ENCODE peak calls at places on chromosomes 5 and 9, in six cellular contexts. One of them, this sample, is unnamed.

GRCh38 chr9:36970007-36970888 is 63.8 kb downstream of the PAX5 start:
- DNase-seq in SK-N-SH: no peak
- DNase-seq in A549: no peak
- DNase-seq in HepG2: no peak
- DNase-seq in K562: no peak
- DNase-seq in IMR-90: no peak
- DNase-seq in this sample: no peak

GRCh38 chr5:7886849-7887460 is 18.0 kb downstream of the MTRR start:
- DNase-seq in A549: peak
- DNase-seq in IMR-90: peak
- DNase-seq in SK-N-SH: peak
- DNase-seq in HepG2: peak
- DNase-seq in K562: peak
- DNase-seq in this sample: peak

GRCh38 chr9:121261107-121261460 is 6.9 kb upstream of the GSN start:
- DNase-seq in HepG2: no peak
- DNase-seq in SK-N-SH: peak
- DNase-seq in IMR-90: no peak
- DNase-seq in A549: no peak
- DNase-seq in K562: no peak
- DNase-seq in this sample: no peak

GRCh38 chr5:114238771-114239313 is 123.0 kb upstream of the KCNN2 start:
- DNase-seq in A549: no peak
- DNase-seq in HepG2: no peak
- DNase-seq in K562: no peak
- DNase-seq in SK-N-SH: no peak
- DNase-seq in IMR-90: peak
- DNase-seq in this sample: no peak

GRCh38 chr5:95900383-95900958 is 61.2 kb downstream of the ELL2 start:
- DNase-seq in SK-N-SH: peak
- DNase-seq in HepG2: no peak
- DNase-seq in A549: no peak
- DNase-seq in K562: no peak
- DNase-seq in IMR-90: peak
- DNase-seq in this sample: no peak

GRCh38 chr9:84230355-84231136 is 110.0 kb downstream of the SLC28A3 start:
- DNase-seq in K562: no peak
- DNase-seq in A549: no peak
- DNase-seq in SK-N-SH: no peak
- DNase-seq in IMR-90: peak
- DNase-seq in HepG2: no peak
- DNase-seq in this sample: no peak

GRCh38 chr5:107765685-107766063 is 94.9 kb upstream of the EFNA5 start:
- DNase-seq in SK-N-SH: no peak
- DNase-seq in IMR-90: no peak
- DNase-seq in HepG2: no peak
- DNase-seq in A549: no peak
- DNase-seq in K562: no peak
- DNase-seq in this sample: no peak

GRCh38 chr5:1319436-1320343 is 24.8 kb upstream of the TERT start:
- DNase-seq in IMR-90: no peak
- DNase-seq in SK-N-SH: no peak
- DNase-seq in K562: no peak
- DNase-seq in A549: no peak
- DNase-seq in HepG2: no peak
- DNase-seq in this sample: no peak

GRCh38 chr5:132211787-132212186 is 15.9 kb downstream of the P4HA2 start:
- DNase-seq in SK-N-SH: no peak
- DNase-seq in A549: no peak
- DNase-seq in K562: no peak
- DNase-seq in IMR-90: no peak
- DNase-seq in HepG2: no peak
- DNase-seq in this sample: no peak

GRCh38 chr9:105475302-105475701 is 27.5 kb downstream of the FSD1L start:
- DNase-seq in HepG2: peak
- DNase-seq in SK-N-SH: no peak
- DNase-seq in IMR-90: peak
- DNase-seq in A549: no peak
- DNase-seq in K562: peak
- DNase-seq in this sample: no peak

DNA sequence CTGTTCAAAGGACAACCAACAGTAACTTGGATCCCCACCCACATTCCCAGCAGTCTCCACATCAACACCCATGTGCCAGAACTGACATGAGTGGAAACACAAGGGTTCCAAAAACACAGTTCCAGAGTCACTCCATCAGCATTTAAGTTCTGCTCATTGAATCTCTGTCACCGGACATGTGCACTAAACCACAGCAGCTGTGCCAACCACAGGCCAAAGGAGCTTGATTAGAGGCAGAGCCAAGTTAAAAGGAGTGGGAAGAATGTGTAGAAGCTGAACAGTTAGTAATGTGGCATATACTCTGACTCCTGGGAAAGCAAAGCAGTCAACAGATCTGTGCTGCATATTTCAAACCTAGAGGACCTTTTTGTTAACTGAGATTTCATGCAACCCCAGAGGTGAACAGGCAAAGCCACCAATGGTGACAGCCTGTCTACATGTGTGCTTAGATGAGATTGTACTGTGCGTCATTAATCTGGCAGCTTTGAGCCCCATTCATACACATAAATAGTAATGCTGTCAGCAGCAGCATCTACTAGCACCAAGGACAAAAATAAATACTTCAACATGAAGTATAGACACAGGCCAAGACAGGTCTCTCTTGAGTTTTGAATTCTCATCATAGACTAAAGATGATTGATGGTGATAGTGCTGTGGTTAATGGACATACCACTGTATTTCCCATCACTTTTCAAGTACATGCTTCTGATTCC is 16.4 kb upstream of the FST start:
- DNase-seq in IMR-90: peak
- DNase-seq in HepG2: no peak
- DNase-seq in K562: no peak
- DNase-seq in A549: no peak
- DNase-seq in SK-N-SH: no peak
- DNase-seq in this sample: no peak
- TF ChIP-seq RAD21 in IMR-90: no peak
- TF ChIP-seq RAD21 in HepG2: no peak
- TF ChIP-seq RAD21 in K562: no peak
- TF ChIP-seq RAD21 in A549: no peak
- TF ChIP-seq RAD21 in SK-N-SH: no peak
- TF ChIP-seq RAD21 in this sample: no peak

GRCh38 chr9:91159664-91160121 is 202.0 kb downstream of the AUH start:
- DNase-seq in SK-N-SH: no peak
- DNase-seq in A549: no peak
- DNase-seq in IMR-90: no peak
- DNase-seq in HepG2: no peak
- DNase-seq in K562: no peak
- DNase-seq in this sample: no peak
- H3K4me3 ChIP-seq in SK-N-SH: no peak
- H3K4me3 ChIP-seq in A549: no peak
- H3K4me3 ChIP-seq in IMR-90: no peak
- H3K4me3 ChIP-seq in HepG2: no peak
- H3K4me3 ChIP-seq in K562: no peak
- H3K4me3 ChIP-seq in this sample: no peak

GRCh38 chr5:97405941-97406340 is 222.9 kb upstream of the RIOK2 start:
- DNase-seq in A549: no peak
- DNase-seq in SK-N-SH: no peak
- DNase-seq in K562: no peak
- DNase-seq in HepG2: no peak
- DNase-seq in IMR-90: no peak
- DNase-seq in this sample: no peak

GRCh38 chr5:97400537-97400936 is 217.5 kb upstream of the RIOK2 start:
- DNase-seq in SK-N-SH: no peak
- DNase-seq in IMR-90: no peak
- DNase-seq in HepG2: peak
- DNase-seq in A549: no peak
- DNase-seq in K562: no peak
- DNase-seq in this sample: no peak
- TF ChIP-seq CTCF in SK-N-SH: no peak
- TF ChIP-seq CTCF in IMR-90: no peak
- TF ChIP-seq CTCF in HepG2: no peak
- TF ChIP-seq CTCF in A549: no peak
- TF ChIP-seq CTCF in K562: no peak
- TF ChIP-seq CTCF in this sample: no peak

GRCh38 chr5:37851305-37851704 is 11.5 kb upstream of the GDNF start:
- DNase-seq in HepG2: no peak
- DNase-seq in A549: no peak
- DNase-seq in IMR-90: no peak
- DNase-seq in SK-N-SH: no peak
- DNase-seq in K562: no peak
- DNase-seq in this sample: no peak

GRCh38 chr5:37846786-37847310 is 7.0 kb upstream of the GDNF start:
- DNase-seq in K562: no peak
- DNase-seq in A549: no peak
- DNase-seq in HepG2: no peak
- DNase-seq in IMR-90: no peak
- DNase-seq in SK-N-SH: no peak
- DNase-seq in this sample: no peak

GRCh38 chr5:37849641-37850040 is 9.8 kb upstream of the GDNF start:
- DNase-seq in HepG2: no peak
- DNase-seq in K562: no peak
- DNase-seq in IMR-90: no peak
- DNase-seq in SK-N-SH: no peak
- DNase-seq in A549: no peak
- DNase-seq in this sample: no peak

GRCh38 chr5:37850128-37850865 is 10.5 kb upstream of the GDNF start:
- DNase-seq in A549: no peak
- DNase-seq in HepG2: no peak
- DNase-seq in K562: no peak
- DNase-seq in SK-N-SH: no peak
- DNase-seq in IMR-90: peak
- DNase-seq in this sample: no peak

GRCh38 chr5:37847978-37848425 is 8.2 kb upstream of the GDNF start:
- DNase-seq in A549: no peak
- DNase-seq in SK-N-SH: no peak
- DNase-seq in K562: no peak
- DNase-seq in IMR-90: peak
- DNase-seq in HepG2: peak
- DNase-seq in this sample: no peak
- TF ChIP-seq RAD21 in A549: no peak
- TF ChIP-seq RAD21 in SK-N-SH: no peak
- TF ChIP-seq RAD21 in K562: no peak
- TF ChIP-seq RAD21 in IMR-90: no peak
- TF ChIP-seq RAD21 in HepG2: no peak
- TF ChIP-seq RAD21 in this sample: no peak

GRCh38 chr5:88140863-88141694 is 127.6 kb downstream of the TMEM161B start:
- DNase-seq in A549: peak
- DNase-seq in K562: peak
- DNase-seq in HepG2: peak
- DNase-seq in SK-N-SH: peak
- DNase-seq in IMR-90: peak
- DNase-seq in this sample: peak
- H3K4me3 ChIP-seq in A549: peak
- H3K4me3 ChIP-seq in K562: peak
- H3K4me3 ChIP-seq in HepG2: peak
- H3K4me3 ChIP-seq in SK-N-SH: peak
- H3K4me3 ChIP-seq in IMR-90: peak
- H3K4me3 ChIP-seq in this sample: peak

GRCh38 chr9:76458903-76459690 is at the start of gene GCNT1:
- DNase-seq in K562: peak
- DNase-seq in A549: peak
- DNase-seq in IMR-90: peak
- DNase-seq in SK-N-SH: peak
- DNase-seq in HepG2: peak
- DNase-seq in this sample: peak
- TF ChIP-seq CTCF in K562: peak
- TF ChIP-seq CTCF in A549: peak
- TF ChIP-seq CTCF in IMR-90: peak
- TF ChIP-seq CTCF in SK-N-SH: peak
- TF ChIP-seq CTCF in HepG2: peak
- TF ChIP-seq CTCF in this sample: peak

This sample was measured in HCT116.